ENCODE peak calls at places on chromosomes 12 and 14, in five cellular contexts. R is transverse colon; B is psoas muscle; X is activated T-cell treated with anti-CD3 and anti-CD28 coated beads, Interleukin-2, amount 50 U/mL, for 72 hours; T is PC-3. Y is an unnamed sample.

GRCh38 chr14:102554835-102555819 is 37.3 kb upstream of the RCOR1 start:
- DNase-seq in X (peak), T (no peak), B (peak), R (peak), Y (no peak)

GRCh38 chr12:132148368-132149045 is 4.2 kb downstream of the NOC4L start:
- DNase-seq in T (no peak), R (no peak), B (peak), X (no peak), Y (no peak)

GRCh38 chr12:66035289-66035961 is 95.1 kb downstream of the LLPH start:
- DNase-seq in X (no peak), T (peak), R (no peak), B (no peak), Y (no peak)

GRCh38 chr12:121253638-121254335 is 42.7 kb downstream of the CAMKK2 start:
- DNase-seq in B (no peak), X (no peak), T (no peak), R (no peak), Y (no peak)

GRCh38 chr12:51364026-51364425 is 17.5 kb upstream of the CELA1 start:
- DNase-seq in T (no peak), R (no peak), B (no peak), X (no peak), Y (no peak)

GRCh38 chr14:33992274-33993050 is 41.6 kb upstream of the EGLN3 start:
- DNase-seq in X (no peak), T (no peak), R (no peak), B (no peak), Y (no peak)

GRCh38 chr14:73717247-73717646 is 3.1 kb upstream of the PNMA1 start:
- DNase-seq in X (no peak), R (no peak), B (no peak), T (no peak), Y (no peak)

GRCh38 chr12:101906226-101906625 is 28.8 kb downstream of the DRAM1 start:
- DNase-seq in T (no peak), B (no peak), X (no peak), R (no peak), Y (no peak)

GRCh38 chr14:96275182-96276112 is 19.4 kb downstream of the BDKRB1 start:
- DNase-seq in X (peak), T (peak), R (peak), B (peak), Y (peak)

GRCh38 chr12:99433155-99433554 is 214.4 kb upstream of the GARIN6 start:
- DNase-seq in R (no peak), B (no peak), T (no peak), X (no peak), Y (no peak)

GRCh38 chr14:30874120-30874998 is at the start of gene COCH:
- DNase-seq in X (peak), B (peak), T (peak), R (peak), Y (no peak)

GRCh38 chr12:126706300-126706699 is 1560.7 kb upstream of the TMEM132C start:
- DNase-seq in X (no peak), B (no peak), T (peak), R (no peak), Y (no peak)

GRCh38 chr12:26614217-26614616 is 218.8 kb downstream of the ITPR2 start:
- DNase-seq in X (peak), B (no peak), R (peak), T (peak), Y (no peak)

GRCh38 chr12:24039113-24039525 is 89.6 kb upstream of the SOX5 start:
- DNase-seq in B (no peak), X (no peak), R (no peak), T (peak), Y (no peak)

GRCh38 chr14:73227812-73228781 is 9.2 kb upstream of the PAPLN start:
- DNase-seq in X (no peak), T (peak), R (peak), B (peak), Y (no peak)

GRCh38 chr14:88333036-88333435 is 10.0 kb upstream of the KCNK10 start:
- DNase-seq in X (no peak), B (no peak), T (no peak), R (no peak), Y (no peak)

GRCh38 chr12:124388038-124388676 is 93.3 kb downstream of the RFLNA start:
- DNase-seq in T (no peak), R (no peak), B (no peak), X (no peak), Y (no peak)

GRCh38 chr14:62592877-62593276 is 452.4 kb downstream of the KCNH5 start:
- DNase-seq in T (peak), B (no peak), X (no peak), R (no peak), Y (no peak)

GRCh38 chr12:39931857-39932256 is 174.0 kb downstream of the SLC2A13 start:
- DNase-seq in R (no peak), B (no peak), X (no peak), T (no peak), Y (no peak)

GRCh38 chr14:69632154-69632553 is 20.8 kb downstream of the SUSD6 start:
- DNase-seq in X (no peak), R (no peak), T (no peak), B (no peak), Y (no peak)

GRCh38 chr12:18221726-18222125 is 39.6 kb upstream of the PIK3C2G start:
- DNase-seq in B (no peak), R (no peak), X (no peak), T (no peak), Y (no peak)

GRCh38 chr12:69107541-69107940 is 131.8 kb upstream of the CPSF6 start:
- DNase-seq in R (no peak), B (no peak), X (no peak), T (no peak), Y (no peak)

GRCh38 chr14:104771918-104772706 is 19.2 kb downstream of the SIVA1 start:
- DNase-seq in B (no peak), R (no peak), T (no peak), X (no peak), Y (no peak)

GRCh38 chr14:65961004-65961403 is 525.2 kb upstream of the CCDC196 start:
- DNase-seq in X (peak), T (peak), R (peak), B (peak), Y (peak)

GRCh38 chr14:61268797-61269196 is 12.3 kb downstream of the TMEM30B start:
- DNase-seq in R (no peak), B (no peak), T (peak), X (no peak), Y (no peak)

GRCh38 chr14:74933925-74934435 is 10.9 kb upstream of the RPS6KL1 start:
- DNase-seq in B (peak), R (no peak), X (no peak), T (no peak), Y (no peak)

GRCh38 chr12:57063991-57064725 is 14.2 kb upstream of the MYO1A start:
- DNase-seq in X (peak), B (no peak), R (no peak), T (no peak), Y (no peak)

GRCh38 chr12:59874781-59875180 is 279.0 kb downstream of the SLC16A7 start:
- DNase-seq in B (no peak), T (no peak), X (no peak), R (no peak), Y (no peak)

GRCh38 chr12:128920468-128920867 is 67.2 kb downstream of the GLT1D1 start:
- DNase-seq in T (peak), B (no peak), X (no peak), R (no peak), Y (peak)

GRCh38 chr14:64764641-64765520 is 60.7 kb downstream of the PLEKHG3 start:
- DNase-seq in X (peak), T (peak), B (peak), R (peak), Y (peak)

GRCh38 chr12:13362260-13362841 is 165.8 kb downstream of the EMP1 start:
- DNase-seq in B (peak), R (peak), X (peak), T (peak), Y (no peak)

GRCh38 chr14:104390221-104390931 is 189.2 kb upstream of the C14orf180 start:
- DNase-seq in T (no peak), R (no peak), X (no peak), B (no peak), Y (peak)

GRCh38 chr12:29591140-29592020 is 93.9 kb upstream of the OVCH1 start:
- DNase-seq in R (no peak), T (no peak), X (no peak), B (peak), Y (no peak)

GRCh38 chr12:68138480-68138879 is 21.1 kb downstream of the IFNG start:
- DNase-seq in X (no peak), R (no peak), B (no peak), T (no peak), Y (no peak)

Y was measured in right atrium auricular region.